ENCODE peak calls at places on chromosomes 4 and X, in seven cellular contexts. P, R, L, T, D, U and Y are unnamed samples.
A peak's percentile ranks its signal among the peaks of the same experiment; 100 is the strongest.

GRCh38 chrX:137565921-137566745 is at the start of gene ZIC3:
- DNase-seq in P (peak; percentile 22), D (peak; percentile 63), L (peak; percentile 72), R (peak; percentile 89), U (peak; percentile 36), T (no peak), Y (no peak)

GRCh38 chr4:6728320-6729029 is 12.5 kb downstream of the BLOC1S4 start:
- DNase-seq in D (no peak), R (peak; percentile 58), T (no peak), U (no peak), P (no peak), L (no peak), Y (no peak)

GRCh38 chr4:100841911-100842310 is 324.1 kb upstream of the EMCN start:
- DNase-seq in R (no peak), L (no peak), D (no peak), U (no peak), P (no peak), T (no peak), Y (no peak)

GRCh38 chr4:26384380-26385057 is 63.7 kb downstream of the RBPJ start:
- DNase-seq in P (no peak), U (no peak), R (no peak), T (no peak), L (no peak), D (no peak), Y (no peak)

GRCh38 chr4:101184668-101185067 is 162.7 kb downstream of the PPP3CA start:
- DNase-seq in L (no peak), T (no peak), D (no peak), P (no peak), R (no peak), U (no peak), Y (no peak)

GRCh38 chr4:121800961-121801714 is at the start of gene EXOSC9:
- DNase-seq in T (peak; percentile 91), P (peak; percentile 83), L (peak; percentile 76), D (peak; percentile 93), U (peak; percentile 96), R (peak; percentile 92), Y (peak; percentile 87)

GRCh38 chrX:73728518-73729023 is 165.6 kb downstream of the CHIC1 start:
- DNase-seq in D (no peak), R (peak; percentile 18), L (no peak), T (no peak), P (no peak), U (no peak), Y (no peak)

GRCh38 chr4:42281324-42282020 is 115.8 kb upstream of the SHISA3 start:
- DNase-seq in P (no peak), D (no peak), L (no peak), U (no peak), R (no peak), T (no peak), Y (peak; percentile 41)

GRCh38 chr4:176084769-176085168 is 19.1 kb downstream of the WDR17 start:
- DNase-seq in R (no peak), U (no peak), P (no peak), D (no peak), L (no peak), T (no peak), Y (no peak)

GRCh38 chrX:137550561-137551305 is 15.2 kb upstream of the ZIC3 start:
- DNase-seq in U (no peak), P (no peak), T (no peak), R (no peak), D (no peak), L (no peak), Y (no peak)

DNA sequence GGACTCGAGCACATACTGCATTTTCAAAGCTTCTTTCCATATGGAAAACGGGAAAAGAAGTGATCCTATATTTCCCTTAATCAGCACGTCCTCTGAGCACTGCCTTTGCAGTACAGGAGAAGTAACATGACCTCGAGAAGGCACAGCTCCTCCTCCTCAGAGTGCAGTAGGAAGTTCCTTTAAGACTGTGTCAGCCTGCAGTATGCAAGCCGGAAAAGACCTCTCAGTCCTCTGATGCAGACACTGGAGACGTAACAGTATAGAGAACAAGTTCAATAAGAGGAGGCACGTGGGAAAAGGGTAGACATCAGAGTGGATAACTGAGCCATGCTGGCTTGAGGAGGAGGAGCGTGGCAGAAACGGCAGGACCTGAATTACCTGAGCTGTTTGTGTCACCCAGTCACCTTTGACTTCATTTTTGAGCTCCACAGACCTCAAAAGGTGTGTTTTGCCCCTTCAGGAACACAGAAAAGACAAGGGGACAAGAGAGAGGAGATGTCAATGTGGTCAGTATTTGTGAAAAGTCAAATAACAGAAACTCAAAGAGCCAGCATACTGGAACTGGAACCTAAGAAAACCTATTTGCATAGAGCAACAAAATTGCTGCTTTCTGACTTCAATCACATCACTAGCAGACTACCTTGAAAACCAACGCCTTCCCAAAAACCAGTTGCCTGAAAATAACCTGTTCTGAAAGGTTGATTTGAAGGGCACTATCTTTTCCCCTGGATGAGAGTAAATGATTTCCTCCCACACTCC is 20.8 kb downstream of the IRF2 start:
- DNase-seq in R (peak; percentile 97), T (peak; percentile 69), D (peak; percentile 49), L (no peak), U (no peak), P (peak; percentile 23), Y (no peak)
- H3K4me3 ChIP-seq in R (peak overlapping the region; percentile 11), T (peak overlapping the region; percentile 22), D (peak overlapping the region; percentile 7), L (no peak overlapping the region), U (no peak overlapping the region), P (no peak overlapping the region), Y (peak overlapping the region; percentile 20)

DNA sequence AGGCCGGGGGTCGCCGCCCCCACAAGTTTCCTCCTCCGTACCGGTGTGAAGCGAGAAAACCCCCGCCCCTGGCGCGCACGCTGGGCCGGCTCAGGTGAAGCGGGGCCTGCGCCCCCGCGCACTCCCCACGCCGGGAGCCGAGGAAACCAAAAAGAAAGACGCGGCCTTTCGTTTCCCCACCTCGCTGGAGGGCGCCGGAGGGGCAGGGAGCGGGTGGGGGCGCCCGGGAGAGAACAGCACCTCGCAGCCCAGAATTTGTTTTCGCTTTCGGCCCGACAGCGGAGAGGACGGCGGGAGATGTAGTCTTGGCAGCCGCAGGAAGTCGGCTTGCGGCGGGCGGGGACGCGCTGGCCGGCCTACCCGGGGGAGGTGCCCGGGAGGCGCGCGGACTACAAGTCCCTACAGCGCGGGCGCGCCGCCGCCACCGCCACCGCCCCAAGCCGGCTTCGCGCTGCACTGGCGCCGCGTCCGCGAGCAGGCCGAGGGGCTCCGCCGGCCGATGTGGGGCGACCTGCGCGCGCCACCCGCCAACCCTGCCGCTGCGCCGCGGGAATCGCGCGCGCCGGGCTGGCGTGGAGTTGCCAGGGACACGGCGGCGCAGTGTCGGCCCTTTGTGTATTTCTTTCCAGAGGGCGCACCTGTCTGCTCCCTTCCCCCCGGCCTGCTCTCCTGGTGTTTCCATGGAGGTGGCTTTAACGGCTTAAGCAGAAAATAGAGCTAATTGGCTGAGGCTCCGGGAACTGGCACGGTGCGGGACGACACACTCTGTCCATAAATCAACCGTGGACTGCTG is at the start of gene OTUD4:
- DNase-seq in D (peak; percentile 97), U (peak; percentile 95), T (peak; percentile 81), R (peak; percentile 99), L (peak; percentile 94), P (peak; percentile 94), Y (peak; percentile 88)
- TF ChIP-seq CTCF in D (no peak), U (peak; percentile 22), T (peak; percentile 23), R (no peak), L (peak; percentile 46), P (no peak), Y (peak; percentile 26)

GRCh38 chr4:133151301-133151680 is 2.2 kb downstream of the PCDH10 start:
- DNase-seq in R (peak; percentile 44), L (peak; percentile 79), P (no peak), T (no peak), U (no peak), D (no peak), Y (no peak)
- H3K4me3 ChIP-seq in R (peak overlapping the region; percentile 77), L (peak overlapping the region; percentile 83), P (peak overlapping the region; percentile 16), T (peak overlapping the region; percentile 69), U (peak overlapping the region; percentile 7), D (peak overlapping the region; percentile 50), Y (no peak overlapping the region)

GRCh38 chrX:67781132-67781531 is 237.3 kb downstream of the AR start:
- DNase-seq in L (no peak), R (peak; percentile 29), U (peak; percentile 20), D (no peak), T (no peak), P (no peak), Y (no peak)
- TF ChIP-seq CTCF in L (no peak), R (peak; percentile 11), U (peak; percentile 20), D (no peak), T (peak; percentile 54), P (peak; percentile 37), Y (no peak)

GRCh38 chrX:72276478-72276953 is 532 bp downstream of the RPS4X start:
- DNase-seq in D (no peak), R (no peak), U (no peak), T (no peak), P (no peak), L (no peak), Y (no peak)

GRCh38 chrX:72272868-72273267 is 4.2 kb downstream of the RPS4X start:
- DNase-seq in U (no peak), R (no peak), L (no peak), P (no peak), T (no peak), D (no peak), Y (no peak)

GRCh38 chrX:72273718-72274117 is 3.3 kb downstream of the RPS4X start:
- DNase-seq in T (no peak), P (no peak), L (no peak), R (no peak), U (no peak), D (no peak), Y (no peak)

GRCh38 chrX:72271812-72272211 is 5.2 kb downstream of the RPS4X start:
- DNase-seq in D (no peak), L (no peak), U (no peak), T (no peak), P (no peak), R (no peak), Y (no peak)

DNA sequence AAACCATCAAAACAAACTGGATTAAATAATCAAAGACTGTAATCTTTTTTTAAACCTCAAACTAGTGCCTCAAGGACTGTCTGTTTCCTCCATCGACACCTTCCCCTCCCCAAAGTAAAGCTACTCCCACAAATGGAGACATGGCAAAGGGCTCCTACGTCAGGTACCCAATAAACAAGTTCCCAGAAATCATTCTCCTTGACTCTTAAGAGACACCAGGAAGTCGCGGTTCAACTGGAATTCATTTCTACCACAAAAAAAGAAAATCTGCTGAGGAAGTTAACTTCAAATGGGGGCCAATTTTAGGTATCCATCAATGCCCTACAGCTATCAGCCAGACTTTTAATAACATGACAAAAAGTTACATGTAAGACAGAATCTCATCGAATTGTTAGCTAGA is 2.5 kb downstream of the RPS4X start:
- DNase-seq in P (no peak), D (no peak), U (no peak), R (no peak), T (no peak), L (no peak), Y (no peak)
- H3K4me3 ChIP-seq in P (no peak overlapping the region), D (peak overlapping the region; percentile 69), U (no peak overlapping the region), R (peak overlapping the region; percentile 93), T (peak overlapping the region; percentile 47), L (peak overlapping the region; percentile 82), Y (peak overlapping the region; percentile 91)

GRCh38 chrX:53244610-53245009 is 19.6 kb upstream of the KDM5C start:
- DNase-seq in P (no peak), D (no peak), U (no peak), L (no peak), T (no peak), R (no peak), Y (no peak)
- TF ChIP-seq CTCF in P (no peak), D (no peak), U (no peak), L (peak; percentile 38), T (peak; percentile 40), R (peak; percentile 52), Y (no peak)

GRCh38 chr4:108762559-108763225 is at the start of gene ETNPPL:
- DNase-seq in P (no peak), L (peak; percentile 48), D (peak; percentile 31), T (no peak), U (no peak), R (no peak), Y (no peak)
- H3K4me3 ChIP-seq in P (peak within 1 kb of the TSS; percentile 58), L (peak within 1 kb of the TSS; percentile 75), D (peak within 1 kb of the TSS; percentile 68), T (peak within 1 kb of the TSS; percentile 56), U (peak within 1 kb of the TSS; percentile 35), R (peak within 1 kb of the TSS; percentile 69), Y (peak within 1 kb of the TSS; percentile 9)